ENCODE peak calls at places on chromosomes 5 and 9, in eight cellular contexts. One of them, this sample, is unnamed.

GRCh38 chr9:135702002-135702721 is at the start of gene KCNT1:
- DNase-seq in thyroid gland: peak
- DNase-seq in heart left ventricle: peak
- DNase-seq in heart right ventricle: peak
- DNase-seq in cardiac muscle cell: peak
- DNase-seq in endothelial cell of umbilical vein: peak
- DNase-seq in A673: peak
- DNase-seq in transverse colon: peak
- DNase-seq in this sample: peak

GRCh38 chr5:173501271-173501670 is 115.2 kb downstream of the BOD1 start:
- DNase-seq in endothelial cell of umbilical vein: no peak
- DNase-seq in transverse colon: no peak
- DNase-seq in A673: no peak
- DNase-seq in heart left ventricle: no peak
- DNase-seq in thyroid gland: no peak
- DNase-seq in cardiac muscle cell: no peak
- DNase-seq in heart right ventricle: no peak
- DNase-seq in this sample: no peak

GRCh38 chr5:140258016-140258415 is 44.9 kb downstream of the PFDN1 start:
- DNase-seq in cardiac muscle cell: no peak
- DNase-seq in A673: no peak
- DNase-seq in thyroid gland: no peak
- DNase-seq in heart left ventricle: no peak
- DNase-seq in heart right ventricle: no peak
- DNase-seq in endothelial cell of umbilical vein: no peak
- DNase-seq in transverse colon: no peak
- DNase-seq in this sample: no peak

GRCh38 chr9:119365291-119366027 is 3.8 kb downstream of the BRINP1 start:
- DNase-seq in A673: peak
- DNase-seq in transverse colon: no peak
- DNase-seq in heart right ventricle: no peak
- DNase-seq in heart left ventricle: no peak
- DNase-seq in thyroid gland: peak
- DNase-seq in cardiac muscle cell: peak
- DNase-seq in endothelial cell of umbilical vein: peak
- DNase-seq in this sample: peak

GRCh38 chr5:17219006-17219422 is 1.6 kb downstream of the BASP1 start:
- DNase-seq in heart left ventricle: no peak
- DNase-seq in endothelial cell of umbilical vein: peak
- DNase-seq in cardiac muscle cell: peak
- DNase-seq in A673: peak
- DNase-seq in transverse colon: no peak
- DNase-seq in heart right ventricle: no peak
- DNase-seq in thyroid gland: peak
- DNase-seq in this sample: no peak

GRCh38 chr5:32668552-32668951 is 42.6 kb upstream of the NPR3 start:
- DNase-seq in A673: no peak
- DNase-seq in transverse colon: no peak
- DNase-seq in thyroid gland: no peak
- DNase-seq in endothelial cell of umbilical vein: no peak
- DNase-seq in heart right ventricle: no peak
- DNase-seq in heart left ventricle: no peak
- DNase-seq in cardiac muscle cell: no peak
- DNase-seq in this sample: no peak

GRCh38 chr5:180100621-180101450 is 29.3 kb upstream of the RNF130 start:
- DNase-seq in thyroid gland: no peak
- DNase-seq in heart right ventricle: no peak
- DNase-seq in transverse colon: no peak
- DNase-seq in cardiac muscle cell: no peak
- DNase-seq in A673: no peak
- DNase-seq in endothelial cell of umbilical vein: no peak
- DNase-seq in heart left ventricle: no peak
- DNase-seq in this sample: no peak

GRCh38 chr5:146825033-146825432 is 53.5 kb downstream of the PPP2R2B start:
- DNase-seq in heart right ventricle: peak
- DNase-seq in transverse colon: no peak
- DNase-seq in endothelial cell of umbilical vein: peak
- DNase-seq in cardiac muscle cell: peak
- DNase-seq in thyroid gland: peak
- DNase-seq in A673: peak
- DNase-seq in heart left ventricle: peak
- DNase-seq in this sample: no peak

GRCh38 chr5:57841671-57842375 is 359.2 kb upstream of the ACTBL2 start:
- DNase-seq in transverse colon: no peak
- DNase-seq in heart left ventricle: no peak
- DNase-seq in thyroid gland: no peak
- DNase-seq in endothelial cell of umbilical vein: peak
- DNase-seq in cardiac muscle cell: peak
- DNase-seq in A673: peak
- DNase-seq in heart right ventricle: no peak
- DNase-seq in this sample: no peak

GRCh38 chr9:110148384-110148783 is 59.6 kb downstream of the C9orf152 start:
- DNase-seq in transverse colon: peak
- DNase-seq in cardiac muscle cell: no peak
- DNase-seq in endothelial cell of umbilical vein: no peak
- DNase-seq in thyroid gland: no peak
- DNase-seq in heart right ventricle: no peak
- DNase-seq in heart left ventricle: no peak
- DNase-seq in A673: no peak
- DNase-seq in this sample: no peak

GRCh38 chr9:104553261-104553660 is 15.7 kb upstream of the OR13C8 start:
- DNase-seq in heart left ventricle: no peak
- DNase-seq in endothelial cell of umbilical vein: no peak
- DNase-seq in A673: no peak
- DNase-seq in heart right ventricle: no peak
- DNase-seq in cardiac muscle cell: no peak
- DNase-seq in transverse colon: no peak
- DNase-seq in thyroid gland: no peak
- DNase-seq in this sample: no peak

GRCh38 chr5:36482812-36483211 is 123.6 kb upstream of the SLC1A3 start:
- DNase-seq in heart left ventricle: no peak
- DNase-seq in endothelial cell of umbilical vein: no peak
- DNase-seq in transverse colon: no peak
- DNase-seq in thyroid gland: peak
- DNase-seq in cardiac muscle cell: no peak
- DNase-seq in heart right ventricle: no peak
- DNase-seq in A673: no peak
- DNase-seq in this sample: no peak

GRCh38 chr5:132807163-132807838 is 5.8 kb upstream of the SOWAHA start:
- DNase-seq in cardiac muscle cell: no peak
- DNase-seq in heart left ventricle: no peak
- DNase-seq in endothelial cell of umbilical vein: no peak
- DNase-seq in A673: peak
- DNase-seq in transverse colon: peak
- DNase-seq in thyroid gland: no peak
- DNase-seq in heart right ventricle: no peak
- DNase-seq in this sample: no peak

GRCh38 chr9:82490019-82490499 is 501.5 kb downstream of the SPATA31D1 start:
- DNase-seq in heart right ventricle: no peak
- DNase-seq in endothelial cell of umbilical vein: no peak
- DNase-seq in A673: no peak
- DNase-seq in cardiac muscle cell: peak
- DNase-seq in thyroid gland: no peak
- DNase-seq in heart left ventricle: no peak
- DNase-seq in transverse colon: no peak
- DNase-seq in this sample: no peak

GRCh38 chr5:132557425-132557805 is 638 bp downstream of the RAD50 start:
- DNase-seq in cardiac muscle cell: peak
- DNase-seq in heart right ventricle: peak
- DNase-seq in thyroid gland: peak
- DNase-seq in heart left ventricle: peak
- DNase-seq in endothelial cell of umbilical vein: peak
- DNase-seq in transverse colon: peak
- DNase-seq in A673: peak
- DNase-seq in this sample: peak

GRCh38 chr5:61332891-61333350 is 863 bp downstream of the ZSWIM6 start:
- DNase-seq in heart right ventricle: no peak
- DNase-seq in endothelial cell of umbilical vein: peak
- DNase-seq in transverse colon: peak
- DNase-seq in thyroid gland: peak
- DNase-seq in heart left ventricle: peak
- DNase-seq in cardiac muscle cell: peak
- DNase-seq in A673: peak
- DNase-seq in this sample: peak

GRCh38 chr9:122206118-122207046 is 22.4 kb downstream of the LHX6 start:
- DNase-seq in thyroid gland: no peak
- DNase-seq in heart right ventricle: no peak
- DNase-seq in transverse colon: no peak
- DNase-seq in cardiac muscle cell: peak
- DNase-seq in endothelial cell of umbilical vein: no peak
- DNase-seq in A673: no peak
- DNase-seq in heart left ventricle: no peak
- DNase-seq in this sample: no peak

GRCh38 chr9:83334320-83334719 is 203.9 kb downstream of the FRMD3 start:
- DNase-seq in A673: peak
- DNase-seq in thyroid gland: peak
- DNase-seq in endothelial cell of umbilical vein: peak
- DNase-seq in transverse colon: peak
- DNase-seq in cardiac muscle cell: peak
- DNase-seq in heart right ventricle: peak
- DNase-seq in heart left ventricle: peak
- DNase-seq in this sample: peak

GRCh38 chr5:89003563-89004036 is 120.6 kb upstream of the MEF2C start:
- DNase-seq in transverse colon: no peak
- DNase-seq in thyroid gland: no peak
- DNase-seq in endothelial cell of umbilical vein: no peak
- DNase-seq in heart left ventricle: no peak
- DNase-seq in cardiac muscle cell: no peak
- DNase-seq in A673: no peak
- DNase-seq in heart right ventricle: no peak
- DNase-seq in this sample: no peak

GRCh38 chr5:68418680-68419079 is 203.1 kb downstream of the PIK3R1 start:
- DNase-seq in transverse colon: no peak
- DNase-seq in heart right ventricle: no peak
- DNase-seq in endothelial cell of umbilical vein: no peak
- DNase-seq in heart left ventricle: no peak
- DNase-seq in A673: no peak
- DNase-seq in thyroid gland: no peak
- DNase-seq in cardiac muscle cell: no peak
- DNase-seq in this sample: no peak

DNA sequence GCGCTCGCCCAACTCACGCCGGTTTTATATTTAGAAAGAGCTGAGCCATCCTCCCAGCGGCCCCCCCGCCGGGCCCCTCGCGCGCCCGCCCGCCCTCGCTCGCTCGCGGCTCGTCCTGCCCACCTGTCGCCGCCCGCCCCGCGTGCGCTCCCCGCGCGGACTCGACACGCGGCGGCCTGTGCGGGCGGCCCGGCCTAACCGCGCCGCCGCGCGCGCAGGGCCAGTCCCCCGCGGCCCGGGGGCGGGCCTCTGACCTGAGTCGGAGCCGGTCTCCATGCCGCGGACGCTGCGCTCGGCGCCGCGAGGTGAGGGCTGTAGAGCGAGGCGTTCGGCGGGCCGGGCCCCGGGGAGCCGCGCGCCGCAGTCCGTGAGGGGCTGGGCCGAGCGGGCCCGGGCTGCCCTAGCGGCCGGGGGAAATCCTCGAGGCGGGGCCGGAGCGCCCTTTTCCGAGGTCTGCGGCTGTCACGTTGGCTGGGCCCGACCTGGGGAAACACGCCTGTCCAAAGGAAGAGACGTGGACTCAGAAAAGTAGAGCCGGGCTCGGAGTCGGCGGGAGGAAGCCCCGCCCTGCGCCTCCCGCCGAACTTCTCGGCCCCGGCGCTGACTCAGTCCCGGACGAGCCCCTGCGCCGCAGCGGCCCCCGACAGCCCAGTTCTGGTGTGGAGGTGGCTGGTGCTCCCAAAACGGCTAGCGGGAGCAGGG is at the start of gene ECPAS:
- DNase-seq in heart left ventricle: peak
- DNase-seq in cardiac muscle cell: peak
- DNase-seq in thyroid gland: peak
- DNase-seq in heart right ventricle: peak
- DNase-seq in A673: peak
- DNase-seq in endothelial cell of umbilical vein: peak
- DNase-seq in transverse colon: peak
- DNase-seq in this sample: peak
- TF ChIP-seq CTCF in heart left ventricle: no peak
- TF ChIP-seq CTCF in cardiac muscle cell: no peak
- TF ChIP-seq CTCF in thyroid gland: no peak
- TF ChIP-seq CTCF in heart right ventricle: no peak
- TF ChIP-seq CTCF in A673: no peak
- TF ChIP-seq CTCF in endothelial cell of umbilical vein: peak
- TF ChIP-seq CTCF in transverse colon: no peak
- TF ChIP-seq CTCF in this sample: no peak

DNA sequence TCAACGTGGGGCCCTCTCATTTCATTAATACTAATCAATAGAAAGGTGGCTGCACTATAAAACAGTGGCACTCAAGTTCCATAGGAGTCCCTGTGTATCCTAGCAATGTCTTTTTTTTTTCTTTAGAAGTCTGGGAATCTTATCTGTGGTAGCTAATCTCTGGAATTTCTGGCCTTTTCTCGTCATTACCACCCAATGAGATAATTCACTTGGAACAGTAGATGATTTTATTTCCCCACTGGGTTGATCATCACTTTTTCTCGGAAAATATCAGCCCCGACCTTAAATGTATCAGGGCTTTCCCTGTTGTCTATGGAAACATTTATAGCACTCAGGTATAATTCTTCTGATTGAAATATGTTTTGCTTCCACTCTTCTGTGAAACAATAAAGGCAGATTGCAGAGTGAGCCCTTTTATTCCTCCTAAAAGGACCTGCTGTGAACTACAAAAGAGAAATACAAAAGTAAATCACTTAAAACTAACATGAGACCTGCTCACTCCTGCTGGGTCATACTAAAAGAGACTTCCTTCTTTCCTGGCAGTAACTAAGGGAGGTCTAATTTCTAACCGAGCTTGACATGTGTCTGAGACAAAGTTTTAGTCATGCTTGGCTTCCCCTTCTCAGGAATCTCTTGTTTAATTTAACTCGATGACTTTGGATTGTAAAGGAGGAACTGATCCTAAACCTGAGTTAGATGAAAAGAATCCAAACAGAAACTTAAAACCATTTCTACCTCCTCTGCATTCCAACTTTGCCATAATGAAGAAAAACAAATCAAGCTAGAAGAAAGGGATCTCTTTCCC is 86.5 kb upstream of the CDH6 start:
- DNase-seq in heart left ventricle: no peak
- DNase-seq in cardiac muscle cell: peak
- DNase-seq in heart right ventricle: no peak
- DNase-seq in transverse colon: no peak
- DNase-seq in thyroid gland: no peak
- DNase-seq in A673: peak
- DNase-seq in endothelial cell of umbilical vein: no peak
- DNase-seq in this sample: no peak
- H3K4me3 ChIP-seq in heart left ventricle: no peak
- H3K4me3 ChIP-seq in cardiac muscle cell: no peak
- H3K4me3 ChIP-seq in heart right ventricle: no peak
- H3K4me3 ChIP-seq in transverse colon: no peak
- H3K4me3 ChIP-seq in thyroid gland: no peak
- H3K4me3 ChIP-seq in A673: no peak
- H3K4me3 ChIP-seq in endothelial cell of umbilical vein: no peak
- H3K4me3 ChIP-seq in this sample: no peak

GRCh38 chr5:154243736-154244135 is 53.2 kb downstream of the GALNT10 start:
- DNase-seq in heart right ventricle: no peak
- DNase-seq in cardiac muscle cell: peak
- DNase-seq in transverse colon: no peak
- DNase-seq in thyroid gland: no peak
- DNase-seq in endothelial cell of umbilical vein: no peak
- DNase-seq in heart left ventricle: no peak
- DNase-seq in A673: no peak
- DNase-seq in this sample: no peak
- H3K27ac ChIP-seq in heart right ventricle: no peak
- H3K27ac ChIP-seq in cardiac muscle cell: no peak
- H3K27ac ChIP-seq in transverse colon: no peak
- H3K27ac ChIP-seq in thyroid gland: peak
- H3K27ac ChIP-seq in endothelial cell of umbilical vein: no peak
- H3K27ac ChIP-seq in heart left ventricle: no peak
- H3K27ac ChIP-seq in A673: no peak
- H3K27ac ChIP-seq in this sample: no peak

GRCh38 chr5:21919417-21920022 is 933.6 kb downstream of the CDH12 start:
- DNase-seq in transverse colon: no peak
- DNase-seq in thyroid gland: no peak
- DNase-seq in endothelial cell of umbilical vein: peak
- DNase-seq in heart left ventricle: no peak
- DNase-seq in cardiac muscle cell: peak
- DNase-seq in A673: peak
- DNase-seq in heart right ventricle: no peak
- DNase-seq in this sample: no peak
- TF ChIP-seq CTCF in transverse colon: no peak
- TF ChIP-seq CTCF in thyroid gland: no peak
- TF ChIP-seq CTCF in endothelial cell of umbilical vein: peak
- TF ChIP-seq CTCF in heart left ventricle: peak
- TF ChIP-seq CTCF in cardiac muscle cell: peak
- TF ChIP-seq CTCF in A673: peak
- TF ChIP-seq CTCF in heart right ventricle: no peak
- TF ChIP-seq CTCF in this sample: peak